ENCODE peak calls at places on chromosome 3, in eight cellular contexts. O, R, V, B, E, C, G and S are unnamed samples.
A peak's percentile ranks its signal among the peaks of the same experiment; 100 is the strongest.

GRCh38 chr3:80771085-80771484 is 990.4 kb downstream of the GBE1 start:
- DNase-seq in C (peak; percentile 82), R (no peak), B (no peak), V (peak; percentile 46), E (no peak), G (no peak), O (no peak), S (no peak)

GRCh38 chr3:90102146-90102545 is 994.7 kb downstream of the EPHA3 start:
- DNase-seq in V (no peak), G (no peak), O (no peak), E (no peak), R (no peak), C (no peak), B (no peak), S (no peak)

GRCh38 chr3:8765528-8765927 is 3.9 kb downstream of the OXTR start:
- DNase-seq in O (no peak), B (no peak), G (no peak), E (no peak), R (no peak), V (no peak), C (no peak), S (no peak)

GRCh38 chr3:87501076-87501475 is 224.7 kb upstream of the POU1F1 start:
- DNase-seq in E (no peak), C (no peak), B (no peak), V (no peak), R (no peak), G (no peak), O (no peak), S (no peak)

GRCh38 chr3:72738752-72739520 is 109.3 kb downstream of the SHQ1 start:
- DNase-seq in C (peak; percentile 50), B (peak; percentile 48), O (peak; percentile 60), G (no peak), R (peak; percentile 57), V (peak; percentile 70), E (no peak), S (peak; percentile 26)

GRCh38 chr3:94234177-94234788 is 171.4 kb downstream of the NSUN3 start:
- DNase-seq in E (no peak), V (peak; percentile 48), R (peak; percentile 27), G (peak; percentile 46), O (peak; percentile 8), B (no peak), C (peak; percentile 61), S (no peak)

GRCh38 chr3:11096266-11097135 is 57.8 kb upstream of the HRH1 start:
- DNase-seq in E (peak; percentile 89), B (peak; percentile 90), G (peak; percentile 92), O (peak; percentile 49), V (peak; percentile 79), R (no peak), C (peak; percentile 98), S (peak; percentile 70)

GRCh38 chr3:56915969-56916586 is 114.3 kb upstream of the ARHGEF3 start:
- DNase-seq in R (peak; percentile 85), G (no peak), E (no peak), V (peak; percentile 67), O (peak; percentile 46), B (no peak), C (no peak), S (peak; percentile 30)

DNA sequence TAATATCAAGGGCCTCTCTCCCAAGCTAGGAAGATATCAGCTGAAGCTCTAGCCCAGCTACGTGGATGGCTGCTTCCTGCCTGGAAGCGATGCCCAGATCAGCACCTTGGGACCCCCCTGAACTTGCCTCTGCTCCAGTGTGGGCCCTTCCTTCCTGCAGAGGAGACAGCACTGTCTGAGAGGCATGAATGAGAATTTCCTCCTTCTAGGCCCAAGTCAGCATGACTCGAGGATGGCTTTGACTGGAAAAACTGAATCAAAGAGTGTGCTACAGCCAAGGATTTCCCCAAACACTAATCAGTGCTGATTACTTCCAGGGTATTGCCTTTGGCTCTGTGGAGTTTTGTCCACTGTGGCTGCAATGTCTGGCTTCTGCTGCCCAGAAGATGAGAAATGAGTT is 36.4 kb downstream of the FLNB start:
- DNase-seq in R (no peak), C (peak; percentile 88), O (no peak), G (peak; percentile 76), B (no peak), E (no peak), V (no peak), S (no peak)
- H3K4me1 ChIP-seq in R (peaks cover 4% of the 10 kb centered on the region), C (peaks cover 94% of the 10 kb centered on the region), O (peaks cover 11% of the 10 kb centered on the region), G (peaks cover 50% of the 10 kb centered on the region), B (peaks cover 19% of the 10 kb centered on the region), E (peaks cover 69% of the 10 kb centered on the region), V (peaks cover 21% of the 10 kb centered on the region), S (peaks cover 78% of the 10 kb centered on the region)

DNA sequence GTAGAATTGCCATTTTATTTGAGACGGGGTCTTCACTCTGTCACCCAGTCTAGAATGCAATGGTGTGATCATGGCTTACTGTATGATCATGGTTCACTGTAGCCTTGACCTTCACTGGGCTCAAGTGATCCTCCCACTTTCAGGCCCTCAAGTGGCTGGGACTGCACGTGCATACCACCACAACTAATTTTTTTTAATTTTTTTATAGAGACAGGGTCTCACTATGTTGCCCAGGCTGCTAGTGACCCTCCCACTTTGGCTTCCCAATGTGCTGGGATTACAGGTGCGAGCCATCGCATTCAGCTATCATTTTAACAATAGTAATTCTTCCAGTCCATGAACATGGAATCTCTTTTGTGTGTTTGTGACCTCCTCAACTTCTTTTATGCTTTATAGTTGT is 11.9 kb downstream of the EPM2AIP1 start:
- DNase-seq in O (no peak), G (no peak), E (no peak), V (no peak), B (no peak), R (no peak), C (no peak), S (no peak)
- H3K4me3 ChIP-seq in O (no peak overlapping the region), G (no peak overlapping the region), E (no peak overlapping the region), V (no peak overlapping the region), B (no peak overlapping the region), R (no peak overlapping the region), C (no peak overlapping the region), S (no peak overlapping the region)

GRCh38 chr3:122260206-122260605 is 64.8 kb upstream of the CSTA start:
- DNase-seq in O (no peak), E (no peak), R (no peak), C (no peak), G (no peak), V (no peak), B (no peak), S (no peak)

GRCh38 chr3:122258757-122259371 is 66.2 kb upstream of the CSTA start:
- DNase-seq in G (peak; percentile 73), R (peak; percentile 82), C (peak; percentile 87), O (peak; percentile 71), V (peak; percentile 77), E (peak; percentile 69), B (peak; percentile 49), S (peak; percentile 74)

GRCh38 chr3:122257951-122258350 is 67.1 kb upstream of the CSTA start:
- DNase-seq in O (no peak), V (no peak), C (no peak), E (no peak), G (no peak), B (no peak), R (no peak), S (no peak)

GRCh38 chr3:122251428-122251827 is 68.0 kb downstream of the CASR start:
- DNase-seq in V (no peak), R (peak; percentile 29), O (no peak), B (no peak), E (no peak), C (no peak), G (no peak), S (no peak)

DNA sequence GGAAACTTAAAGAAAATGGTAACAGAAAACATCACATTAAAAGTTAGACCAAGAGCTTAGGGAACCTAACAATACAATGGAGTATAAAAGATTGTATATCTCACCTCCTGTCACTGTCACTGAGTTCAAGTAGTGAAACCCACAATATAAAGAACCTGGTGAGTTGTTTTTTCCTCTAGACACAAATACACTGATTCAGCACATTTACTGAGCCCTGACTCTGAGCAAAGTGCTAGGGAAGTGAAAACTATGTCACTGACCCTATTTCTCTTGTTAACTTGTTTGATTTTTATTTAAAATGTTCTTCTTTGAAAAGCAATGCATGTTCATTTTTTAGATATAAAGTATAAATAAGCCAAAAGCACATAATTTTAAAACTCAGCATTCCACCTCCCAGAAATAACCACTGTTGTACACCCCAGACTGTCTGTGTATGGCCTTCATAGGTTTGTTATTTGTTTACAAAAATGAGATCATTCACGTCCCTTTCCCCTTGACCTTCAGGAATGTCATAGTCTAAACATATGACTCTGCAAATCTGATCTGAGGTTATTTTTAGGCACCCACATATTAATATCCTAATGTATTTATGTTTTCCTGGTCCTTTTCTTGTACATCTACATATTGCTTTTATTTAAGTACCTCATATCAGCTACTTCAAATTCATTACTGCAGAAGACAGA is 69.2 kb upstream of the CSTA start:
- DNase-seq in R (peak; percentile 13), G (peak; percentile 70), C (no peak), B (no peak), V (no peak), E (no peak), O (no peak), S (no peak)
- H3K27ac ChIP-seq in R (no peak overlapping the region), G (no peak overlapping the region), C (no peak overlapping the region), B (no peak overlapping the region), V (no peak overlapping the region), E (no peak overlapping the region), O (no peak overlapping the region), S (no peak overlapping the region)

GRCh38 chr3:133476971-133477375 is 77.1 kb downstream of the BFSP2 start:
- DNase-seq in B (no peak), V (no peak), G (no peak), R (peak; percentile 72), E (no peak), O (peak; percentile 40), C (no peak), S (no peak)
- H3K4me1 ChIP-seq in B (peaks cover 2% of the 10 kb centered on the region), V (no peaks in the 10 kb centered on the region), G (no peaks in the 10 kb centered on the region), R (peaks cover 85% of the 10 kb centered on the region), E (peaks cover 11% of the 10 kb centered on the region), O (no peaks in the 10 kb centered on the region), C (no peaks in the 10 kb centered on the region), S (peaks cover 19% of the 10 kb centered on the region)

GRCh38 chr3:157438371-157438735 is 1.7 kb downstream of the PTX3 start:
- DNase-seq in B (no peak), O (no peak), R (no peak), G (no peak), C (peak; percentile 28), V (peak; percentile 11), E (no peak), S (no peak)

GRCh38 chr3:157441102-157441622 is 4.5 kb downstream of the PTX3 start:
- DNase-seq in V (no peak), G (no peak), O (no peak), C (no peak), R (no peak), E (no peak), B (no peak), S (no peak)

GRCh38 chr3:157442729-157443128 is 6.1 kb downstream of the PTX3 start:
- DNase-seq in G (peak; percentile 44), E (no peak), V (no peak), C (peak; percentile 76), R (no peak), O (no peak), B (no peak), S (no peak)

DNA sequence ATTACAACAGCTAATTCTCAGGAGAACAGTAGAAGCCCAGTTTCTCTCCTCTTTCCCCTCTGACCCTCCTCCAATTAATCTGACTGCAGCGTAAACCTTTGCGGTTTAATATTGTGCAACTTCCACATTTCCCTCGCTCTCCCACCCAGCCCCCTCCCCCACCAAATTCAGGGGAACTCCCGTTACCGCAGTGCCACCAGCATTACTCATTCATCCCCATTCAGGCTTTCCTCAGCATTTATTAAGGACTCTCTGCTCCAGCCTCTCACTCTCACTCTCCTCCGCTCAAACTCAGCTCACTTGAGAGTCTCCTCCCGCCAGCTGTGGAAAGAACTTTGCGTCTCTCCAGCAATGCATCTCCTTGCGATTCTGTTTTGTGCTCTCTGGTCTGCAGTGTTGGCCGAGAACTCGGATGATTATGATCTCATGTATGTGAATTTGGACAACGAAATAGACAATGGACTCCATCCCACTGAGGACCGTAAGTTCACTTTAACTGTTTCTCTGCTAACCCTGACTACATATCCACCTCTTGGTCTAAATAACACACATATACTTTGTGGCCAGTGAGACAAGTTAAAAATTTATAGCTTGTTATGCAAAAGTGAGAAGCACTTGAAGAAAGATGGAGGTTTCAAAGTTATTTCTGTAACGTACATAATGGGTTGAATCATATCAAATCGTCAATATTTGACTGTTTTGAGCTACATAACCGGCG is at the start of gene PTX3:
- DNase-seq in C (peak; percentile 87), B (peak; percentile 28), O (no peak), G (peak; percentile 92), E (no peak), V (peak; percentile 33), R (no peak), S (peak; percentile 21)
- H3K4me3 ChIP-seq in C (peak within 1 kb of the TSS; percentile 83), B (peak within 1 kb of the TSS; percentile 27), O (peak within 1 kb of the TSS; percentile 20), G (peak within 1 kb of the TSS; percentile 89), E (peak within 1 kb of the TSS; percentile 66), V (peak within 1 kb of the TSS; percentile 47), R (no peak within 1 kb of the TSS), S (peak within 1 kb of the TSS; percentile 68)